ENCODE peak calls at places on chromosomes 6 and 20, in six cellular contexts. One of them, this sample, is unnamed.

GRCh38 chr6:72624557-72625160 is 2.8 kb downstream of the KCNQ5 start:
- DNase-seq in astrocyte: no peak
- DNase-seq in GM23338: peak
- DNase-seq in neural progenitor cell: peak
- DNase-seq in upper lobe of left lung: no peak
- DNase-seq in GM06990: no peak
- DNase-seq in this sample: no peak

GRCh38 chr20:25148181-25148981 is 47.1 kb upstream of the ENTPD6 start:
- DNase-seq in astrocyte: peak
- DNase-seq in GM23338: peak
- DNase-seq in neural progenitor cell: peak
- DNase-seq in upper lobe of left lung: peak
- DNase-seq in GM06990: no peak
- DNase-seq in this sample: no peak

GRCh38 chr6:141463237-141463977 is 669.3 kb upstream of the GJE1 start:
- DNase-seq in astrocyte: peak
- DNase-seq in GM23338: no peak
- DNase-seq in neural progenitor cell: no peak
- DNase-seq in upper lobe of left lung: no peak
- DNase-seq in GM06990: no peak
- DNase-seq in this sample: no peak

GRCh38 chr20:19964289-19965263 is 52.6 kb upstream of the NAA20 start:
- DNase-seq in astrocyte: peak
- DNase-seq in GM23338: no peak
- DNase-seq in neural progenitor cell: no peak
- DNase-seq in upper lobe of left lung: peak
- DNase-seq in GM06990: no peak
- DNase-seq in this sample: no peak

GRCh38 chr6:154261688-154262397 is 94.8 kb downstream of the IPCEF1 start:
- DNase-seq in astrocyte: no peak
- DNase-seq in GM23338: no peak
- DNase-seq in neural progenitor cell: no peak
- DNase-seq in upper lobe of left lung: no peak
- DNase-seq in GM06990: no peak
- DNase-seq in this sample: no peak

GRCh38 chr6:157281570-157281969 is 41.7 kb downstream of the TMEM242 start:
- DNase-seq in astrocyte: no peak
- DNase-seq in GM23338: peak
- DNase-seq in neural progenitor cell: no peak
- DNase-seq in upper lobe of left lung: peak
- DNase-seq in GM06990: no peak
- DNase-seq in this sample: no peak

GRCh38 chr6:20402181-20403079 is 751 bp downstream of the E2F3 start:
- DNase-seq in astrocyte: no peak
- DNase-seq in GM23338: peak
- DNase-seq in neural progenitor cell: peak
- DNase-seq in upper lobe of left lung: peak
- DNase-seq in GM06990: peak
- DNase-seq in this sample: peak

GRCh38 chr20:25323486-25324246 is 67.0 kb downstream of the ABHD12 start:
- DNase-seq in astrocyte: no peak
- DNase-seq in GM23338: no peak
- DNase-seq in neural progenitor cell: no peak
- DNase-seq in upper lobe of left lung: no peak
- DNase-seq in GM06990: no peak
- DNase-seq in this sample: no peak

GRCh38 chr6:40336296-40336695 is 250.9 kb downstream of the LRFN2 start:
- DNase-seq in astrocyte: no peak
- DNase-seq in GM23338: no peak
- DNase-seq in neural progenitor cell: no peak
- DNase-seq in upper lobe of left lung: no peak
- DNase-seq in GM06990: no peak
- DNase-seq in this sample: no peak

GRCh38 chr20:59785118-59785959 is 148.1 kb downstream of the SYCP2 start:
- DNase-seq in astrocyte: no peak
- DNase-seq in GM23338: no peak
- DNase-seq in neural progenitor cell: no peak
- DNase-seq in upper lobe of left lung: no peak
- DNase-seq in GM06990: no peak
- DNase-seq in this sample: peak

GRCh38 chr6:39313526-39314272 is 520 bp downstream of the KCNK17 start:
- DNase-seq in astrocyte: no peak
- DNase-seq in GM23338: peak
- DNase-seq in neural progenitor cell: peak
- DNase-seq in upper lobe of left lung: no peak
- DNase-seq in GM06990: no peak
- DNase-seq in this sample: no peak

GRCh38 chr6:130047440-130047995 is 29.1 kb downstream of the L3MBTL3 start:
- DNase-seq in astrocyte: no peak
- DNase-seq in GM23338: no peak
- DNase-seq in neural progenitor cell: no peak
- DNase-seq in upper lobe of left lung: no peak
- DNase-seq in GM06990: no peak
- DNase-seq in this sample: no peak

GRCh38 chr6:145025488-145025887 is 709.8 kb downstream of the EPM2A start:
- DNase-seq in astrocyte: no peak
- DNase-seq in GM23338: no peak
- DNase-seq in neural progenitor cell: no peak
- DNase-seq in upper lobe of left lung: no peak
- DNase-seq in GM06990: no peak
- DNase-seq in this sample: no peak

GRCh38 chr6:158514176-158514575 is 45.7 kb upstream of the TMEM181 start:
- DNase-seq in astrocyte: no peak
- DNase-seq in GM23338: no peak
- DNase-seq in neural progenitor cell: no peak
- DNase-seq in upper lobe of left lung: no peak
- DNase-seq in GM06990: no peak
- DNase-seq in this sample: no peak

GRCh38 chr6:53048431-53049195 is 16.6 kb upstream of the FBXO9 start:
- DNase-seq in astrocyte: peak
- DNase-seq in GM23338: no peak
- DNase-seq in neural progenitor cell: no peak
- DNase-seq in upper lobe of left lung: no peak
- DNase-seq in GM06990: peak
- DNase-seq in this sample: no peak

GRCh38 chr6:161446296-161446925 is 172.6 kb upstream of the AGPAT4 start:
- DNase-seq in astrocyte: no peak
- DNase-seq in GM23338: no peak
- DNase-seq in neural progenitor cell: no peak
- DNase-seq in upper lobe of left lung: no peak
- DNase-seq in GM06990: no peak
- DNase-seq in this sample: no peak

GRCh38 chr20:6731951-6732580 is 35.4 kb upstream of the BMP2 start:
- DNase-seq in astrocyte: no peak
- DNase-seq in GM23338: no peak
- DNase-seq in neural progenitor cell: no peak
- DNase-seq in upper lobe of left lung: peak
- DNase-seq in GM06990: no peak
- DNase-seq in this sample: no peak

GRCh38 chr6:133873538-133873937 is 15.4 kb upstream of the TCF21 start:
- DNase-seq in astrocyte: no peak
- DNase-seq in GM23338: no peak
- DNase-seq in neural progenitor cell: no peak
- DNase-seq in upper lobe of left lung: no peak
- DNase-seq in GM06990: no peak
- DNase-seq in this sample: no peak

GRCh38 chr6:131643262-131643631 is 6.1 kb downstream of the ENPP3 start:
- DNase-seq in astrocyte: no peak
- DNase-seq in GM23338: no peak
- DNase-seq in neural progenitor cell: no peak
- DNase-seq in upper lobe of left lung: no peak
- DNase-seq in GM06990: no peak
- DNase-seq in this sample: no peak

GRCh38 chr6:100704941-100705340 is 176.2 kb downstream of the ASCC3 start:
- DNase-seq in astrocyte: no peak
- DNase-seq in GM23338: no peak
- DNase-seq in neural progenitor cell: no peak
- DNase-seq in upper lobe of left lung: no peak
- DNase-seq in GM06990: no peak
- DNase-seq in this sample: no peak

GRCh38 chr20:50625986-50626677 is 65.2 kb downstream of the RIPOR3 start:
- DNase-seq in astrocyte: no peak
- DNase-seq in GM23338: peak
- DNase-seq in neural progenitor cell: peak
- DNase-seq in upper lobe of left lung: peak
- DNase-seq in GM06990: no peak
- DNase-seq in this sample: no peak

GRCh38 chr6:35568967-35569606 is 56.4 kb upstream of the TULP1 start:
- DNase-seq in astrocyte: no peak
- DNase-seq in GM23338: peak
- DNase-seq in neural progenitor cell: peak
- DNase-seq in upper lobe of left lung: peak
- DNase-seq in GM06990: peak
- DNase-seq in this sample: no peak

GRCh38 chr20:50470249-50470858 is 39.8 kb upstream of the PTPN1 start:
- DNase-seq in astrocyte: no peak
- DNase-seq in GM23338: no peak
- DNase-seq in neural progenitor cell: no peak
- DNase-seq in upper lobe of left lung: no peak
- DNase-seq in GM06990: no peak
- DNase-seq in this sample: no peak

GRCh38 chr20:32672982-32673727 is 586 bp downstream of the C20orf203 start:
- DNase-seq in astrocyte: no peak
- DNase-seq in GM23338: peak
- DNase-seq in neural progenitor cell: no peak
- DNase-seq in upper lobe of left lung: peak
- DNase-seq in GM06990: peak
- DNase-seq in this sample: no peak

GRCh38 chr6:127515234-127515793 is 3.8 kb downstream of the MTCL3 start:
- DNase-seq in astrocyte: peak
- DNase-seq in GM23338: peak
- DNase-seq in neural progenitor cell: peak
- DNase-seq in upper lobe of left lung: no peak
- DNase-seq in GM06990: no peak
- DNase-seq in this sample: no peak

DNA sequence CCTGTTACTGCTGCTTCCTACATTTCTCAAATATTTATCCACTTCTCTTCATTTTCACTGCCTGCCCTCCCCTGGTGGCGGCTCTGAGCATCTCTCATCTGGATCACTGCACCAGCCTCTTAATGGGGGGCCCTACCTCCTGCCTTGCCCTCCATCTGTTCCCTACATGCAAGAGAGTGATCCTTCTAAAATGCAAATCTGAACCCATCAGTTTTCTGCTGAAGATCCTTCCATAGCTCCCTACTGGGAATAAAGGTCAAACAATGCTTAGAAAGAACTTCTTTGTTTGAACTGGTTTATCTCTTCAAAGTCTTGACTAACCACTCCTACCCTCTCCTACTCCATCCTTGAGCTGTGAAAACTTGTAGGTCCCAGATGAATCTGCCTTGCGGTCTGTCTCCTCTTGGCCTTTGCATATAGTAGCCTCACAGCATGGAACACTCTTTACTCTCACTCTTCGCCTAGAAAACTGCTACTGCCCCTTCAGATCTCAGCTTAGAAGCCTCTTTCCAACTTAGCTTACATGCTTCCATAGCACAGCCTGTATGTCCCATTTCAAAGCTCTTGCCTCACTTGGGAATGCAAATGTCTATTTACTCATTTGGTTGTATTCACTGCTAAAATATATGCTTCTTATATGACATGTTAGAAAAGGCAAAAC is 119.3 kb downstream of the QRSL1 start:
- DNase-seq in astrocyte: no peak
- DNase-seq in GM23338: peak
- DNase-seq in neural progenitor cell: no peak
- DNase-seq in upper lobe of left lung: no peak
- DNase-seq in GM06990: no peak
- DNase-seq in this sample: no peak
- TF ChIP-seq CTCF in astrocyte: no peak
- TF ChIP-seq CTCF in GM23338: peak
- TF ChIP-seq CTCF in neural progenitor cell: peak
- TF ChIP-seq CTCF in upper lobe of left lung: no peak
- TF ChIP-seq CTCF in GM06990: peak
- TF ChIP-seq CTCF in this sample: peak

GRCh38 chr20:61976275-61976649 is 89.4 kb downstream of the TAF4 start:
- DNase-seq in astrocyte: no peak
- DNase-seq in GM23338: no peak
- DNase-seq in neural progenitor cell: no peak
- DNase-seq in upper lobe of left lung: no peak
- DNase-seq in GM06990: no peak
- DNase-seq in this sample: no peak
- TF ChIP-seq CTCF in astrocyte: no peak
- TF ChIP-seq CTCF in GM23338: peak
- TF ChIP-seq CTCF in neural progenitor cell: peak
- TF ChIP-seq CTCF in upper lobe of left lung: no peak
- TF ChIP-seq CTCF in GM06990: no peak
- TF ChIP-seq CTCF in this sample: peak

DNA sequence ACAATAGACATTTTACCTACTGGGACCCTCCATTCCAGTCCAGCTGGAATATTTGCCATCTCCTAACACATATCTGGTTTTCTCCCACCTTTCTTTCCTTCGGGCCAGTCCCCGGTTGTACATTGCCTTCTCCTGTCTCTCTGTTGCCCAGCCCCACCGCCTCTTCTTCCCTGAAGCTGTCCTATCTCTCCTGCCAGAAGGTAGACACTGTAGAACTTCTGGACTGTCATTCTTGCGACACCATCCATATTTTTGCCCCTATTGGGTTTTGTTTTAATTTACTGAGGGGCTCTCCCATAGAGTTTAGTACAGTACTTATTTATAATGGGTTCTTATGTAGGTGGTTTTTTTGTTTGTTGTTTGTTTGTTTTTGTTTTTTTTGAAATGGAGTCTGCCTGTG is 4.9 kb downstream of the PTK7 start:
- DNase-seq in astrocyte: no peak
- DNase-seq in GM23338: no peak
- DNase-seq in neural progenitor cell: no peak
- DNase-seq in upper lobe of left lung: no peak
- DNase-seq in GM06990: no peak
- DNase-seq in this sample: no peak
- TF ChIP-seq CTCF in astrocyte: no peak
- TF ChIP-seq CTCF in GM23338: no peak
- TF ChIP-seq CTCF in neural progenitor cell: no peak
- TF ChIP-seq CTCF in upper lobe of left lung: no peak
- TF ChIP-seq CTCF in GM06990: no peak
- TF ChIP-seq CTCF in this sample: no peak

GRCh38 chr6:81373414-81373813 is 379.1 kb downstream of the TENT5A start:
- DNase-seq in astrocyte: no peak
- DNase-seq in GM23338: no peak
- DNase-seq in neural progenitor cell: no peak
- DNase-seq in upper lobe of left lung: no peak
- DNase-seq in GM06990: no peak
- DNase-seq in this sample: no peak

GRCh38 chr6:81376745-81377144 is 375.7 kb downstream of the TENT5A start:
- DNase-seq in astrocyte: no peak
- DNase-seq in GM23338: no peak
- DNase-seq in neural progenitor cell: no peak
- DNase-seq in upper lobe of left lung: no peak
- DNase-seq in GM06990: no peak
- DNase-seq in this sample: no peak

GRCh38 chr6:81366970-81367369 is 385.5 kb downstream of the TENT5A start:
- DNase-seq in astrocyte: no peak
- DNase-seq in GM23338: no peak
- DNase-seq in neural progenitor cell: no peak
- DNase-seq in upper lobe of left lung: no peak
- DNase-seq in GM06990: no peak
- DNase-seq in this sample: no peak

DNA sequence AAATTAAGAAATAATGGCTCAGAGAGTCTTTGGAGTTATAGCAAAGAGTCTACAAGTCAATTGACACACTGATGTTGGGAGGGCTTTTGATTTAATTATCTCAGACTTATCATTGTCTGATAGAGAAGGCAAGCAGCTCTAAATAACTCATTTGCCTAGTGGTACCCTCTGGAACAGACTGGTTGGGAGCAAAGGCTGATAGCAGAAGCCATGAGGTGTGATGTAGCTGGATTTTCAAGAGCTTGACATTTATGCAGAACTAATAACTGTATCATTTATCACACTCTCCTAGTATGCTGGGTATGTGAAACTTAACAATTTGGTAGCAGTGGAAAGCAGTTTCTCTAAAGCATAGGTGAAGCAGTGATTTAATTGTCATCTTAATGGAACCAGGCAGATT is 380.6 kb downstream of the TENT5A start:
- DNase-seq in astrocyte: no peak
- DNase-seq in GM23338: no peak
- DNase-seq in neural progenitor cell: no peak
- DNase-seq in upper lobe of left lung: no peak
- DNase-seq in GM06990: no peak
- DNase-seq in this sample: no peak
- TF ChIP-seq CTCF in astrocyte: no peak
- TF ChIP-seq CTCF in GM23338: no peak
- TF ChIP-seq CTCF in neural progenitor cell: no peak
- TF ChIP-seq CTCF in upper lobe of left lung: no peak
- TF ChIP-seq CTCF in GM06990: no peak
- TF ChIP-seq CTCF in this sample: no peak